ENCODE peak calls at places on chromosomes 4 and X, in eight cellular contexts. M is K562, P is uterus, O is testis, Y is A549, L is sigmoid colon, W is endothelial cell of umbilical vein, E is breast epithelium. Z is an unnamed sample.

GRCh38 chr4:121938282-121939092 is 13.4 kb downstream of the TRPC3 start:
- DNase-seq in M (no peak), P (no peak), O (no peak), Y (no peak), L (no peak), W (no peak), E (no peak), Z (no peak)

GRCh38 chr4:147786531-147786930 is 54.6 kb downstream of the ARHGAP10 start:
- DNase-seq in M (no peak), P (no peak), O (no peak), Y (no peak), L (no peak), W (no peak), E (no peak), Z (no peak)

GRCh38 chr4:87525636-87526035 is 3.5 kb downstream of the SPARCL1 start:
- DNase-seq in M (no peak), P (peak), O (no peak), Y (no peak), L (peak), W (no peak), E (no peak), Z (no peak)

GRCh38 chrX:21725498-21725897 is 32.4 kb downstream of the SMPX start:
- DNase-seq in M (no peak), P (no peak), O (no peak), Y (peak), L (no peak), W (no peak), E (no peak), Z (peak)

GRCh38 chrX:40109288-40110008 is 11.7 kb upstream of the BCOR start:
- DNase-seq in M (peak), P (peak), O (peak), Y (peak), L (peak), W (peak), E (no peak), Z (peak)

GRCh38 chrX:10983526-10983925 is 127.6 kb upstream of the HCCS start:
- DNase-seq in M (no peak), P (no peak), O (no peak), Y (no peak), L (no peak), W (no peak), E (no peak), Z (no peak)

GRCh38 chrX:140944710-140945109 is 57.7 kb upstream of the SPANXB1 start:
- DNase-seq in M (no peak), P (no peak), O (no peak), Y (no peak), L (no peak), W (no peak), E (no peak), Z (no peak)

GRCh38 chr4:105710678-105711077 is 2.1 kb downstream of the GSTCD start:
- DNase-seq in M (no peak), P (no peak), O (no peak), Y (no peak), L (no peak), W (no peak), E (no peak), Z (no peak)

GRCh38 chr4:21765810-21766407 is 182.7 kb downstream of the KCNIP4 start:
- DNase-seq in M (peak), P (no peak), O (peak), Y (peak), L (no peak), W (peak), E (no peak), Z (peak)

GRCh38 chr4:48708610-48709009 is 71.5 kb downstream of the FRYL start:
- DNase-seq in M (no peak), P (no peak), O (no peak), Y (no peak), L (no peak), W (no peak), E (no peak), Z (no peak)

GRCh38 chr4:114417214-114417613 is 181.4 kb upstream of the UGT8 start:
- DNase-seq in M (no peak), P (no peak), O (no peak), Y (no peak), L (no peak), W (no peak), E (no peak), Z (peak)

GRCh38 chrX:15973941-15974340 is 119.3 kb upstream of the AP1S2 start:
- DNase-seq in M (no peak), P (no peak), O (peak), Y (no peak), L (no peak), W (no peak), E (no peak), Z (no peak)

GRCh38 chrX:124699876-124700275 is 353.5 kb downstream of the SH2D1A start:
- DNase-seq in M (no peak), P (no peak), O (no peak), Y (no peak), L (no peak), W (no peak), E (no peak), Z (no peak)

GRCh38 chr4:106062452-106062875 is 167.2 kb downstream of the NPNT start:
- DNase-seq in M (no peak), P (no peak), O (no peak), Y (no peak), L (no peak), W (peak), E (no peak), Z (no peak)

GRCh38 chrX:130715299-130715698 is 187.7 kb downstream of the ENOX2 start:
- DNase-seq in M (no peak), P (no peak), O (no peak), Y (no peak), L (no peak), W (no peak), E (no peak), Z (no peak)

GRCh38 chr4:164251257-164251656 is 502.7 kb upstream of the SMIM31 start:
- DNase-seq in M (no peak), P (no peak), O (no peak), Y (no peak), L (no peak), W (no peak), E (no peak), Z (no peak)

GRCh38 chr4:24615977-24616376 is 31.6 kb upstream of the DHX15 start:
- DNase-seq in M (no peak), P (no peak), O (no peak), Y (no peak), L (no peak), W (no peak), E (no peak), Z (no peak)

GRCh38 chrX:125758819-125759218 is 407.3 kb downstream of the DCAF12L2 start:
- DNase-seq in M (no peak), P (no peak), O (no peak), Y (no peak), L (no peak), W (no peak), E (no peak), Z (no peak)

GRCh38 chrX:104151037-104151436 is 5.8 kb downstream of the SLC25A53 start:
- DNase-seq in M (no peak), P (no peak), O (no peak), Y (no peak), L (no peak), W (no peak), E (no peak), Z (no peak)

GRCh38 chr4:40143926-40144508 is 52.8 kb upstream of the RHOH start:
- DNase-seq in M (no peak), P (no peak), O (no peak), Y (no peak), L (no peak), W (no peak), E (no peak), Z (no peak)
- TF ChIP-seq CTCF in M (no peak), P (no peak), O (no peak), Y (no peak), L (no peak), W (no peak), E (no peak), Z (no peak)

GRCh38 chrX:131831185-131831520 is 191.9 kb upstream of the STK26 start:
- DNase-seq in M (no peak), P (no peak), O (no peak), Y (no peak), L (no peak), W (no peak), E (no peak), Z (no peak)

GRCh38 chrX:131826572-131826971 is 196.5 kb upstream of the STK26 start:
- DNase-seq in M (no peak), P (no peak), O (no peak), Y (no peak), L (no peak), W (no peak), E (no peak), Z (no peak)

GRCh38 chrX:131830400-131831184 is 192.5 kb upstream of the STK26 start:
- DNase-seq in M (peak), P (peak), O (peak), Y (no peak), L (peak), W (peak), E (peak), Z (peak)

GRCh38 chrX:131828482-131828881 is 194.6 kb upstream of the STK26 start:
- DNase-seq in M (no peak), P (no peak), O (no peak), Y (no peak), L (no peak), W (no peak), E (no peak), Z (peak)

DNA sequence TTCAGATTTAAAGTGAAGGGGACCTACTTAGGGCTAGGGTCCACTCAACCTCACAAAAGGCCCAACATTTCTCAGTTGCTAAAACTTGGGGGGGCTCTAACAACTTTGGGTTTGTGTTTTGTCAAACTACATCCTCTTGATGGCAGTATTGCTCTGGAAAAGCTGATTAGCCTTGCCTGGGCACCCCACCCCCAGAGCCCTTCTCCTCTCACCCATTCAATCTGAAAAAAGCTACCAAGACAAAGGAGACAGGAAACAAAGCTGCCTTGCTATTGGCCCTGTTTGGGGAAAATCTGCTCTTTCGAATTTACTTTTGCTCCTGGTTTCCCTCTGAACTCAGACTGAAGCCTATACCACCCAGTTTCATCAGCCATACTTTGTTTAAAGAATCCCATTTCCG is 195.2 kb upstream of the STK26 start:
- DNase-seq in M (peak), P (no peak), O (no peak), Y (no peak), L (no peak), W (peak), E (no peak), Z (peak)
- TF ChIP-seq POLR2A in M (peak), P (no peak), O (no peak), Y (no peak), L (no peak), W (no peak), E (no peak), Z (no peak)

DNA sequence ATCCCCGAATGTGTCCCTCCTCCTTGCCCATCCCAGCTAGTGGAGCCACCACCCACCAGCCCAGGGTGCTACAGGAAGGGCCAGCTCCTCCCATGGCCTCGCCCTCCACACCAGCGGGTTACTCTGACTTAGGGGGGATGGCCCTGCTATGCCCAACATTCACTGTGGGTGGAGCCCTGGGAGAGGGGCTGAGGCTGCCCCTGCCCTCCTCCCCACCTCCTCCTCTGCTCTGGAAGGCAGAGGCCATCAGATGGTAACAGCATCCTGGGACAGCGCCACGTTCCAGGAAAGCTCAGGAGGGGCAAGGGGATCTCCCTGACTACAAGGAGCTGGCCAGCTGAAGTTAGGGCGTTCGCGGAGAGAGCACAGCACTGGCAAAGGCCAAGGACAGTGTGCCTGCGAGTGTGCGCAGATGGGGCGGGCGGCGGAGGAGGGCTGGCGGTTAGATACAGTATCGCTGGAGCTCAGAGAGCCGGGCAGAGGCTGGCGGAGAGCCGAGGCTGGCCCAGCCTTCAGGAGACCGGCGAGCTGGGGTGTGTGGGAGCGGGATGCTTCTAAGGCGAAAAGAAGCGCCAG is 1.5 kb downstream of the JAKMIP1 start:
- DNase-seq in M (no peak), P (no peak), O (peak), Y (no peak), L (peak), W (no peak), E (no peak), Z (no peak)
- H3K4me3 ChIP-seq in M (no peak), P (no peak), O (no peak), Y (peak), L (no peak), W (no peak), E (peak), Z (no peak)

DNA sequence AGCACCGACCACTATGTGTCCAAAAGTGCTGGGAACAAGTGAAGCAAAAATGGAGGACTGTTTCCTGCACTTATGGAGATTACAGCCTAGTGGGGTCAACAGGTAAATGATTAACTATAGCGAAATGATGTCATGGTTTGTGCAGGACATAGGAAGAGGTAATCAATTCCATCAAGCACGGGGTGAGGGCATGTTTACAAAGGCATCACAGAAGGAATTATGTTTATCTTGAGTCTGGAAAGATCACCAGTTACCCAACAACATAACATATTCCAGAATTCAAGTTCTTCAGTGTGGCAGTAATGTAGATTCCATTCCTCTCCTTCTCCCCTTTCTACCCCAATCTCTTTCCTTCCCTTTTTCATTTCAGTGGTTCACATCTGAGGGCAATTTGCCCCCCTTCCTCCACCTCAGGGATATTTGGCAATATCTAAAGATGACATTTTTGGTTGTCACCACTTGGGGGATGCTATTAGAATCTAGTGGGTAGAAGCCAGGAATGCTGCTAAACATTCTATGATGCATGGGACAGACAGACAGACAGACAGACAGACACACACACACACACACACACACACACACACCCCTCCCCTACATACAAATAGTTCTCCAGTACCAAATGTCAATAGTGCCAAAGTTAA is 24.1 kb downstream of the FAM47E start:
- DNase-seq in M (no peak), P (no peak), O (no peak), Y (no peak), L (no peak), W (no peak), E (no peak), Z (peak)
- TF ChIP-seq CTCF in M (no peak), P (no peak), O (no peak), Y (no peak), L (no peak), W (no peak), E (no peak), Z (no peak)

GRCh38 chr4:110620352-110621327 is 2.2 kb downstream of the PITX2 start:
- DNase-seq in M (no peak), P (no peak), O (no peak), Y (no peak), L (no peak), W (peak), E (no peak), Z (no peak)
- TF ChIP-seq POLR2A in M (no peak), P (no peak), O (no peak), Y (no peak), L (no peak), W (no peak), E (no peak), Z (no peak)

GRCh38 chr4:112516076-112516385 is at the start of gene NEUROG2:
- DNase-seq in M (no peak), P (no peak), O (no peak), Y (no peak), L (no peak), W (no peak), E (no peak), Z (no peak)
- H3K4me3 ChIP-seq in M (peak), P (peak), O (peak), Y (peak), L (peak), W (peak), E (peak), Z (peak)

DNA sequence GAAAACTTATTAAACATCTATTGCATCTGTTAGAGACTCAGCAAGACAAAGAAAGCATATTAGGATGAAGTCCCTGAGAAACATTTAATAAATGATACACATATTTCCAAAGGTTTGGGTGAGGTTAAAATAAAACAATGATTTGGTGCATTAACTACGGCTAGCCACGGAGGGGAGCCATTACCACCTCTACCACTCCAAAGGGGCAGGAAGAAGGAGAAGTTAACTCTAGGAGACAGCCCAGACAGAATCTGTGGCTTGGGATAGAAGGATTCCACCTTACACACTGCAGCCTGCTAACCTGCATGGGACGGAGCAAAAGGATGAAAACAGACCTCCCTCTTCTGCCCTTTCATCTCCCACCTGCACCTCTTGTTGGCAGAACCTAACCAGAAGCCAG is 189.1 kb upstream of the C1QTNF7 start:
- DNase-seq in M (peak), P (no peak), O (peak), Y (peak), L (no peak), W (peak), E (no peak), Z (peak)
- TF ChIP-seq CTCF in M (peak), P (peak), O (peak), Y (peak), L (peak), W (peak), E (peak), Z (peak)

DNA sequence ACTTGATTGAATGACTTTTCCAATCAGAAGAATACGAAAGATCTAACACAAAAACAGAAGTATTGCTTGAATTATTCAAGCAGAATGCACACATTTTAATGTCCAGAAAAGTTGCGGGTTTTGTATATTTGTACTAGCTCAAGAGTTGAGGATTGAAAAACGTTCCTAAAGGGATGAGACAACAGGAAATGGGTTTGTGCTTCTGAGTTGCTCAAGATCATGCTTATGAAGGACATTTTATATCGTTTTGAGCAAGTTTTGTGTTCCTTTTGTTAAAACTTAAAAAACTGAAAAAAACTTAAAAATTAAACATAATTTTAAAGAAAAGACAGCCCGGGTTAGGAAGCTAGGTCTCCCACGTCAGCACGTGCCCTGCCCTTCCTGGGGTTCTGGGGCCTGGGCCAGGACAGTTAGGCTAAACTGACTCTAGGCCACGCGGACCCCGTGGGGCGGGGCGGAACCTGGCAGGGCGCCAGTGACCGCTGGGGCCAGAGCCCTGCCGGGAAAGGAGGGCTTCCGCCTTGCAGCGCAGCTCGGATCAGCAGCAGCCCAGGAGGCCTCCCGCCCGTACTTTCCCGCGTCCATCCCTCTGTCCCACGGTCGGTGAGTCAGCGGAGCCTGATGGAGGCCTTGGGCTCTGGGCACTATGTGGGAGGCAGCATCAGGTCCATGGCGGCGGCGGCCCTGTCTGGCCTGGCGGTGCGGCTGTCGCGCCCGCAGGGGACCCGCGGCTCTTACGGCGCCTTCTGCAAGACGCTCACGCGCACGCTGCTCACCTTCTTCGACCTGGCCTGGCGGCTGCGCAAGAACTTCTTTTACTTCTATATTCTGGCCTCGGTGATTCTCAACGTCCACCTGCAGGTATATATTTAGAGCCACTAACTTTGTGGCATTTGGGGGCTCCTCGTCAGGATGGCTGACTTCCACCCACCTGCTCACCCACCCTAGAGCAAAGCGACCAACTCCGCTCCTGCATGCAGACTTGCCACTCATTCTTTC is at the start of gene SMIM10:
- DNase-seq in M (peak), P (peak), O (peak), Y (no peak), L (peak), W (peak), E (peak), Z (peak)
- TF ChIP-seq POLR2A in M (peak), P (no peak), O (no peak), Y (no peak), L (no peak), W (no peak), E (no peak), Z (peak)

GRCh38 chr4:153798901-153799707 is 10.2 kb upstream of the SFRP2 start:
- DNase-seq in M (no peak), P (no peak), O (no peak), Y (no peak), L (no peak), W (no peak), E (no peak), Z (no peak)
- H3K4me3 ChIP-seq in M (no peak), P (no peak), O (no peak), Y (no peak), L (no peak), W (no peak), E (no peak), Z (no peak)